ENCODE peak calls at places on chromosomes 4 and X, in four cellular contexts. One of them, this sample, is unnamed.

GRCh38 chr4:157992038-157992706 is 180.7 kb downstream of the GASK1B start:
- DNase-seq in stimulated activated CD8-positive, alpha-beta memory T cell treated with anti-CD3 and anti-CD28 coated beads, Interleukin-4, amount 100 ng/mL, for 24 hours: no peak
- DNase-seq in BE2C: peak
- DNase-seq in head of caudate nucleus: peak
- DNase-seq in this sample: no peak

GRCh38 chr4:37533286-37534033 is 152.7 kb downstream of the RELL1 start:
- DNase-seq in stimulated activated CD8-positive, alpha-beta memory T cell treated with anti-CD3 and anti-CD28 coated beads, Interleukin-4, amount 100 ng/mL, for 24 hours: no peak
- DNase-seq in BE2C: no peak
- DNase-seq in head of caudate nucleus: no peak
- DNase-seq in this sample: no peak

GRCh38 chr4:166827167-166827566 is 407.1 kb downstream of the SPOCK3 start:
- DNase-seq in stimulated activated CD8-positive, alpha-beta memory T cell treated with anti-CD3 and anti-CD28 coated beads, Interleukin-4, amount 100 ng/mL, for 24 hours: no peak
- DNase-seq in BE2C: no peak
- DNase-seq in head of caudate nucleus: no peak
- DNase-seq in this sample: no peak

GRCh38 chrX:104803219-104803618 is 237.2 kb downstream of the IL1RAPL2 start:
- DNase-seq in stimulated activated CD8-positive, alpha-beta memory T cell treated with anti-CD3 and anti-CD28 coated beads, Interleukin-4, amount 100 ng/mL, for 24 hours: no peak
- DNase-seq in BE2C: no peak
- DNase-seq in head of caudate nucleus: no peak
- DNase-seq in this sample: no peak

GRCh38 chrX:24515447-24515846 is 50.4 kb downstream of the PDK3 start:
- DNase-seq in stimulated activated CD8-positive, alpha-beta memory T cell treated with anti-CD3 and anti-CD28 coated beads, Interleukin-4, amount 100 ng/mL, for 24 hours: no peak
- DNase-seq in BE2C: peak
- DNase-seq in head of caudate nucleus: peak
- DNase-seq in this sample: no peak

GRCh38 chrX:154039577-154039976 is 19.9 kb upstream of the IRAK1 start:
- DNase-seq in stimulated activated CD8-positive, alpha-beta memory T cell treated with anti-CD3 and anti-CD28 coated beads, Interleukin-4, amount 100 ng/mL, for 24 hours: no peak
- DNase-seq in BE2C: no peak
- DNase-seq in head of caudate nucleus: no peak
- DNase-seq in this sample: no peak

GRCh38 chr4:113449407-113449974 is 312.0 kb downstream of the CAMK2D start:
- DNase-seq in stimulated activated CD8-positive, alpha-beta memory T cell treated with anti-CD3 and anti-CD28 coated beads, Interleukin-4, amount 100 ng/mL, for 24 hours: no peak
- DNase-seq in BE2C: no peak
- DNase-seq in head of caudate nucleus: no peak
- DNase-seq in this sample: no peak

GRCh38 chr4:168028970-168029610 is 63.2 kb upstream of the ANXA10 start:
- DNase-seq in stimulated activated CD8-positive, alpha-beta memory T cell treated with anti-CD3 and anti-CD28 coated beads, Interleukin-4, amount 100 ng/mL, for 24 hours: no peak
- DNase-seq in BE2C: peak
- DNase-seq in head of caudate nucleus: no peak
- DNase-seq in this sample: no peak

GRCh38 chr4:164169591-164169990 is 584.3 kb upstream of the SMIM31 start:
- DNase-seq in stimulated activated CD8-positive, alpha-beta memory T cell treated with anti-CD3 and anti-CD28 coated beads, Interleukin-4, amount 100 ng/mL, for 24 hours: no peak
- DNase-seq in BE2C: no peak
- DNase-seq in head of caudate nucleus: no peak
- DNase-seq in this sample: no peak

GRCh38 chr4:69092190-69092589 is 4.1 kb upstream of the UGT2B7 start:
- DNase-seq in stimulated activated CD8-positive, alpha-beta memory T cell treated with anti-CD3 and anti-CD28 coated beads, Interleukin-4, amount 100 ng/mL, for 24 hours: no peak
- DNase-seq in BE2C: no peak
- DNase-seq in head of caudate nucleus: no peak
- DNase-seq in this sample: no peak

GRCh38 chrX:139246295-139246694 is 284.2 kb upstream of the F9 start:
- DNase-seq in stimulated activated CD8-positive, alpha-beta memory T cell treated with anti-CD3 and anti-CD28 coated beads, Interleukin-4, amount 100 ng/mL, for 24 hours: no peak
- DNase-seq in BE2C: no peak
- DNase-seq in head of caudate nucleus: no peak
- DNase-seq in this sample: no peak

GRCh38 chr4:145075742-145076472 is 22.1 kb downstream of the ANAPC10 start:
- DNase-seq in stimulated activated CD8-positive, alpha-beta memory T cell treated with anti-CD3 and anti-CD28 coated beads, Interleukin-4, amount 100 ng/mL, for 24 hours: no peak
- DNase-seq in BE2C: no peak
- DNase-seq in head of caudate nucleus: no peak
- DNase-seq in this sample: no peak

GRCh38 chr4:109432676-109433075 is 939 bp upstream of the SEC24B start:
- DNase-seq in stimulated activated CD8-positive, alpha-beta memory T cell treated with anti-CD3 and anti-CD28 coated beads, Interleukin-4, amount 100 ng/mL, for 24 hours: no peak
- DNase-seq in BE2C: no peak
- DNase-seq in head of caudate nucleus: no peak
- DNase-seq in this sample: no peak

GRCh38 chr4:73068496-73069337 is 799 bp downstream of the COX18 start:
- DNase-seq in stimulated activated CD8-positive, alpha-beta memory T cell treated with anti-CD3 and anti-CD28 coated beads, Interleukin-4, amount 100 ng/mL, for 24 hours: no peak
- DNase-seq in BE2C: no peak
- DNase-seq in head of caudate nucleus: no peak
- DNase-seq in this sample: no peak

GRCh38 chrX:136163694-136164093 is 16.4 kb downstream of the FHL1 start:
- DNase-seq in stimulated activated CD8-positive, alpha-beta memory T cell treated with anti-CD3 and anti-CD28 coated beads, Interleukin-4, amount 100 ng/mL, for 24 hours: no peak
- DNase-seq in BE2C: no peak
- DNase-seq in head of caudate nucleus: no peak
- DNase-seq in this sample: no peak

GRCh38 chr4:24837296-24837695 is 41.9 kb downstream of the SOD3 start:
- DNase-seq in stimulated activated CD8-positive, alpha-beta memory T cell treated with anti-CD3 and anti-CD28 coated beads, Interleukin-4, amount 100 ng/mL, for 24 hours: no peak
- DNase-seq in BE2C: no peak
- DNase-seq in head of caudate nucleus: no peak
- DNase-seq in this sample: no peak

GRCh38 chr4:14110407-14110806 is 482.9 kb upstream of the BOD1L1 start:
- DNase-seq in stimulated activated CD8-positive, alpha-beta memory T cell treated with anti-CD3 and anti-CD28 coated beads, Interleukin-4, amount 100 ng/mL, for 24 hours: no peak
- DNase-seq in BE2C: no peak
- DNase-seq in head of caudate nucleus: no peak
- DNase-seq in this sample: no peak

GRCh38 chr4:70197842-70198241 is 2.3 kb downstream of the ODAM start:
- DNase-seq in stimulated activated CD8-positive, alpha-beta memory T cell treated with anti-CD3 and anti-CD28 coated beads, Interleukin-4, amount 100 ng/mL, for 24 hours: no peak
- DNase-seq in BE2C: peak
- DNase-seq in head of caudate nucleus: no peak
- DNase-seq in this sample: no peak

GRCh38 chr4:184117662-184118199 is 99.9 kb downstream of the ENPP6 start:
- DNase-seq in stimulated activated CD8-positive, alpha-beta memory T cell treated with anti-CD3 and anti-CD28 coated beads, Interleukin-4, amount 100 ng/mL, for 24 hours: no peak
- DNase-seq in BE2C: no peak
- DNase-seq in head of caudate nucleus: no peak
- DNase-seq in this sample: no peak

GRCh38 chr4:6410078-6410477 is 62.3 kb downstream of the PPP2R2C start:
- DNase-seq in stimulated activated CD8-positive, alpha-beta memory T cell treated with anti-CD3 and anti-CD28 coated beads, Interleukin-4, amount 100 ng/mL, for 24 hours: no peak
- DNase-seq in BE2C: no peak
- DNase-seq in head of caudate nucleus: no peak
- DNase-seq in this sample: no peak

GRCh38 chr4:1800805-1801204 is 7.7 kb downstream of the FGFR3 start:
- DNase-seq in stimulated activated CD8-positive, alpha-beta memory T cell treated with anti-CD3 and anti-CD28 coated beads, Interleukin-4, amount 100 ng/mL, for 24 hours: no peak
- DNase-seq in BE2C: no peak
- DNase-seq in head of caudate nucleus: no peak
- DNase-seq in this sample: no peak

GRCh38 chrX:19709812-19710518 is 177.4 kb downstream of the SH3KBP1 start:
- DNase-seq in stimulated activated CD8-positive, alpha-beta memory T cell treated with anti-CD3 and anti-CD28 coated beads, Interleukin-4, amount 100 ng/mL, for 24 hours: no peak
- DNase-seq in BE2C: no peak
- DNase-seq in head of caudate nucleus: no peak
- DNase-seq in this sample: no peak

GRCh38 chr4:4328206-4328605 is 38.2 kb downstream of the ZBTB49 start:
- DNase-seq in stimulated activated CD8-positive, alpha-beta memory T cell treated with anti-CD3 and anti-CD28 coated beads, Interleukin-4, amount 100 ng/mL, for 24 hours: no peak
- DNase-seq in BE2C: no peak
- DNase-seq in head of caudate nucleus: no peak
- DNase-seq in this sample: no peak

GRCh38 chr4:135204311-135204710 is 1002.7 kb upstream of the PABPC4L start:
- DNase-seq in stimulated activated CD8-positive, alpha-beta memory T cell treated with anti-CD3 and anti-CD28 coated beads, Interleukin-4, amount 100 ng/mL, for 24 hours: no peak
- DNase-seq in BE2C: no peak
- DNase-seq in head of caudate nucleus: no peak
- DNase-seq in this sample: no peak

GRCh38 chr4:141761926-141762325 is 125.5 kb downstream of the IL15 start:
- DNase-seq in stimulated activated CD8-positive, alpha-beta memory T cell treated with anti-CD3 and anti-CD28 coated beads, Interleukin-4, amount 100 ng/mL, for 24 hours: no peak
- DNase-seq in BE2C: no peak
- DNase-seq in head of caudate nucleus: no peak
- DNase-seq in this sample: no peak

GRCh38 chrX:119398974-119399771 is at the start of gene SLC25A43:
- DNase-seq in stimulated activated CD8-positive, alpha-beta memory T cell treated with anti-CD3 and anti-CD28 coated beads, Interleukin-4, amount 100 ng/mL, for 24 hours: no peak
- DNase-seq in BE2C: peak
- DNase-seq in head of caudate nucleus: peak
- DNase-seq in this sample: no peak

GRCh38 chr4:108433832-108434231 is 186.5 kb upstream of the RPL34 start:
- DNase-seq in stimulated activated CD8-positive, alpha-beta memory T cell treated with anti-CD3 and anti-CD28 coated beads, Interleukin-4, amount 100 ng/mL, for 24 hours: no peak
- DNase-seq in BE2C: no peak
- DNase-seq in head of caudate nucleus: no peak
- DNase-seq in this sample: no peak

GRCh38 chr4:125741825-125742452 is 427.2 kb downstream of the FAT4 start:
- DNase-seq in stimulated activated CD8-positive, alpha-beta memory T cell treated with anti-CD3 and anti-CD28 coated beads, Interleukin-4, amount 100 ng/mL, for 24 hours: no peak
- DNase-seq in BE2C: no peak
- DNase-seq in head of caudate nucleus: no peak
- DNase-seq in this sample: no peak

GRCh38 chr4:1201851-1202525 is 29.6 kb upstream of the SPON2 start:
- DNase-seq in stimulated activated CD8-positive, alpha-beta memory T cell treated with anti-CD3 and anti-CD28 coated beads, Interleukin-4, amount 100 ng/mL, for 24 hours: peak
- DNase-seq in BE2C: no peak
- DNase-seq in head of caudate nucleus: peak
- DNase-seq in this sample: peak

GRCh38 chr4:7939377-7940108 is at the start of gene AFAP1:
- DNase-seq in stimulated activated CD8-positive, alpha-beta memory T cell treated with anti-CD3 and anti-CD28 coated beads, Interleukin-4, amount 100 ng/mL, for 24 hours: peak
- DNase-seq in BE2C: peak
- DNase-seq in head of caudate nucleus: peak
- DNase-seq in this sample: peak

GRCh38 chr4:54402880-54403503 is 173.9 kb downstream of the PDGFRA start:
- DNase-seq in stimulated activated CD8-positive, alpha-beta memory T cell treated with anti-CD3 and anti-CD28 coated beads, Interleukin-4, amount 100 ng/mL, for 24 hours: no peak
- DNase-seq in BE2C: no peak
- DNase-seq in head of caudate nucleus: peak
- DNase-seq in this sample: no peak

GRCh38 chr4:69781458-69782418 is 21.3 kb upstream of the SULT1B1 start:
- DNase-seq in stimulated activated CD8-positive, alpha-beta memory T cell treated with anti-CD3 and anti-CD28 coated beads, Interleukin-4, amount 100 ng/mL, for 24 hours: no peak
- DNase-seq in BE2C: no peak
- DNase-seq in head of caudate nucleus: no peak
- DNase-seq in this sample: no peak

GRCh38 chrX:134542485-134542884 is 82.5 kb downstream of the HPRT1 start:
- DNase-seq in stimulated activated CD8-positive, alpha-beta memory T cell treated with anti-CD3 and anti-CD28 coated beads, Interleukin-4, amount 100 ng/mL, for 24 hours: no peak
- DNase-seq in BE2C: no peak
- DNase-seq in head of caudate nucleus: no peak
- DNase-seq in this sample: no peak

GRCh38 chr4:52369649-52370048 is 289.5 kb downstream of the USP46 start:
- DNase-seq in stimulated activated CD8-positive, alpha-beta memory T cell treated with anti-CD3 and anti-CD28 coated beads, Interleukin-4, amount 100 ng/mL, for 24 hours: no peak
- DNase-seq in BE2C: no peak
- DNase-seq in head of caudate nucleus: no peak
- DNase-seq in this sample: no peak

GRCh38 chr4:30865676-30866075 is 145.5 kb downstream of the PCDH7 start:
- DNase-seq in stimulated activated CD8-positive, alpha-beta memory T cell treated with anti-CD3 and anti-CD28 coated beads, Interleukin-4, amount 100 ng/mL, for 24 hours: no peak
- DNase-seq in BE2C: no peak
- DNase-seq in head of caudate nucleus: no peak
- DNase-seq in this sample: no peak

GRCh38 chr4:174198396-174199179 is 84.9 kb downstream of the FBXO8 start:
- DNase-seq in stimulated activated CD8-positive, alpha-beta memory T cell treated with anti-CD3 and anti-CD28 coated beads, Interleukin-4, amount 100 ng/mL, for 24 hours: no peak
- DNase-seq in BE2C: peak
- DNase-seq in head of caudate nucleus: no peak
- DNase-seq in this sample: no peak

GRCh38 chrX:154534526-154535322 is 11.9 kb downstream of the G6PD start:
- DNase-seq in stimulated activated CD8-positive, alpha-beta memory T cell treated with anti-CD3 and anti-CD28 coated beads, Interleukin-4, amount 100 ng/mL, for 24 hours: peak
- DNase-seq in BE2C: peak
- DNase-seq in head of caudate nucleus: peak
- DNase-seq in this sample: peak

This sample was measured in tibial nerve.